ENCODE peak calls at places on chromosomes 4 and X, in seven cellular contexts. I is IMR-90, Y is spleen, W is upper lobe of left lung, H is transverse colon, K is lower leg skin, Q is stomach. E is an unnamed sample.

GRCh38 chrX:46169808-46170207 is 375.4 kb downstream of the ZNF674 start:
- DNase-seq in I (no peak), Y (no peak), W (no peak), H (no peak), K (no peak), Q (no peak), E (no peak)

GRCh38 chrX:63349307-63349706 is 1.8 kb downstream of the SPIN4 start:
- DNase-seq in I (no peak), Y (no peak), W (no peak), H (no peak), K (no peak), Q (no peak), E (no peak)

GRCh38 chrX:45847966-45848365 is 647.3 kb upstream of the DIPK2B start:
- DNase-seq in I (no peak), Y (no peak), W (no peak), H (no peak), K (no peak), Q (no peak), E (no peak)

GRCh38 chrX:427812-428725 is 41.4 kb upstream of the PPP2R3B start:
- DNase-seq in I (no peak), Y (no peak), W (no peak), H (no peak), K (no peak), Q (no peak), E (no peak)

GRCh38 chr4:6641971-6642320 is 1.5 kb downstream of the MRFAP1 start:
- DNase-seq in I (peak; percentile 45), Y (no peak), W (no peak), H (no peak), K (no peak), Q (no peak), E (no peak)

GRCh38 chrX:14354541-14354940 is 174.8 kb upstream of the GLRA2 start:
- DNase-seq in I (peak; percentile 2), Y (no peak), W (no peak), H (no peak), K (no peak), Q (no peak), E (no peak)

GRCh38 chr4:150584198-150584593 is 2.2 kb downstream of the MAB21L2 start:
- DNase-seq in I (no peak), Y (no peak), W (no peak), H (no peak), K (no peak), Q (no peak), E (no peak)

GRCh38 chr4:7285244-7286122 is 93.1 kb downstream of the SORCS2 start:
- DNase-seq in I (no peak), Y (no peak), W (no peak), H (no peak), K (no peak), Q (no peak), E (no peak)

GRCh38 chr4:147863808-147864472 is 132.1 kb downstream of the ARHGAP10 start:
- DNase-seq in I (peak; percentile 44), Y (no peak), W (peak; percentile 57), H (no peak), K (no peak), Q (no peak), E (peak; percentile 40)

GRCh38 chr4:48813984-48814383 is 16.9 kb upstream of the OCIAD1 start:
- DNase-seq in I (no peak), Y (no peak), W (no peak), H (no peak), K (no peak), Q (no peak), E (no peak)

GRCh38 chr4:26028793-26029511 is 114.9 kb downstream of the SMIM20 start:
- DNase-seq in I (peak; percentile 58), Y (peak; percentile 94), W (peak; percentile 96), H (peak; percentile 71), K (no peak), Q (peak; percentile 81), E (peak; percentile 14)

GRCh38 chr4:90069151-90069550 is 58.0 kb upstream of the CCSER1 start:
- DNase-seq in I (peak; percentile 21), Y (no peak), W (no peak), H (no peak), K (no peak), Q (no peak), E (no peak)

GRCh38 chr4:81429031-81429430 is 42.7 kb downstream of the RASGEF1B start:
- DNase-seq in I (no peak), Y (no peak), W (no peak), H (no peak), K (no peak), Q (no peak), E (no peak)

GRCh38 chr4:73445383-73446335 is 9.6 kb downstream of the AFP start:
- DNase-seq in I (no peak), Y (no peak), W (no peak), H (no peak), K (no peak), Q (no peak), E (no peak)

GRCh38 chr4:148287111-148287510 is 155.1 kb downstream of the NR3C2 start:
- DNase-seq in I (no peak), Y (no peak), W (no peak), H (no peak), K (no peak), Q (no peak), E (no peak)

GRCh38 chrX:72352786-72353185 is 47.1 kb upstream of the CITED1 start:
- DNase-seq in I (no peak), Y (no peak), W (no peak), H (no peak), K (no peak), Q (no peak), E (no peak)

GRCh38 chr4:76226418-76226817 is 12.8 kb upstream of the SCARB2 start:
- DNase-seq in I (no peak), Y (no peak), W (no peak), H (peak; percentile 39), K (no peak), Q (no peak), E (no peak)

GRCh38 chr4:176735300-176735699 is 57.4 kb downstream of the VEGFC start:
- DNase-seq in I (peak; percentile 88), Y (no peak), W (no peak), H (no peak), K (no peak), Q (no peak), E (no peak)

GRCh38 chrX:24838624-24839023 is 144.9 kb downstream of the POLA1 start:
- DNase-seq in I (peak; percentile 50), Y (no peak), W (no peak), H (no peak), K (no peak), Q (no peak), E (no peak)

GRCh38 chr4:98293089-98293887 is 32.1 kb downstream of the RAP1GDS1 start:
- DNase-seq in I (peak; percentile 33), Y (no peak), W (no peak), H (no peak), K (no peak), Q (no peak), E (no peak)

GRCh38 chr4:47839259-47839658 is 1.4 kb upstream of the CORIN start:
- DNase-seq in I (peak; percentile 62), Y (no peak), W (no peak), H (no peak), K (peak; percentile 30), Q (no peak), E (no peak)

GRCh38 chrX:115689931-115690330 is 129.0 kb downstream of the PLS3 start:
- DNase-seq in I (peak; percentile 9), Y (no peak), W (no peak), H (no peak), K (no peak), Q (no peak), E (no peak)

GRCh38 chr4:180828455-180829018 is 1414.7 kb upstream of the TENM3 start:
- DNase-seq in I (peak; percentile 83), Y (no peak), W (no peak), H (no peak), K (no peak), Q (no peak), E (no peak)

DNA sequence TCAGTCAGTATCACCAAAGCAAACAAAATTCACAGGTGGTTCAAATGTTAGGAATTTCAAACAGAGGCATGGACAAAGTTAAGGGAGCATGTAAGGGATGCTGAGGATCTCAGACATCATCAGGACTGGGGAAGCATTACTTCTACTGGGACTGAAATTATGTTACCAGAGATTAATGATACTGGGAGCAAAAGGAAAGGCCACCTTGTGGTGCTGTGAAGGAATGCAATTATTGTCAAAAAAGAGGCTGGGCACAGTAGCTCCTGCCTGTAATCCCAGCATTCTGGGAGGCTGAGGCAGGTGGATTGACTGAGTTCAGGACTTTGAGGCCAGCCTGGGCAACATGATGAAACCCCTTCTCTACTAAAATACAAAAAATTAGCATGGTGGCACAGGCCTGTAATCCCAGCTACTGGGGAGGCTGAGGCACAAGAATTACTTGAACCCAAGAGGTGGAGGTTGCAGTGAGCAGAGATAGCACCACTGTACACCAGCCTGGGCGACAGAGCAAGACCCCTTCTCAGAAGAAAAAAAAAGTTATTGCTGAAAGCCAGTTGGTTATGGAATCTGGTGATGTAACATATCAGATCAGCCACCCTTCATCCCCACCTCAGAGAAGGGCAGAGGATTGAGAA is 954.3 kb downstream of the PCDH7 start:
- DNase-seq in I (peak; percentile 8), Y (no peak), W (no peak), H (no peak), K (no peak), Q (no peak), E (no peak)
- TF ChIP-seq CTCF in I (peak; percentile 45), Y (no peak), W (no peak), H (peak; percentile 44), K (no peak), Q (no peak), E (no peak)

GRCh38 chr4:10584042-10584441 is 100.5 kb downstream of the CLNK start:
- DNase-seq in I (peak; percentile 87), Y (no peak), W (no peak), H (peak; percentile 28), K (no peak), Q (peak; percentile 31), E (no peak)
- H3K4me3 ChIP-seq in I (peak overlapping the region; percentile 1), Y (peak overlapping the region; percentile 25), W (no peak overlapping the region), H (peak overlapping the region; percentile 28), K (no peak overlapping the region), Q (peak overlapping the region; percentile 12), E (no peak overlapping the region)

DNA sequence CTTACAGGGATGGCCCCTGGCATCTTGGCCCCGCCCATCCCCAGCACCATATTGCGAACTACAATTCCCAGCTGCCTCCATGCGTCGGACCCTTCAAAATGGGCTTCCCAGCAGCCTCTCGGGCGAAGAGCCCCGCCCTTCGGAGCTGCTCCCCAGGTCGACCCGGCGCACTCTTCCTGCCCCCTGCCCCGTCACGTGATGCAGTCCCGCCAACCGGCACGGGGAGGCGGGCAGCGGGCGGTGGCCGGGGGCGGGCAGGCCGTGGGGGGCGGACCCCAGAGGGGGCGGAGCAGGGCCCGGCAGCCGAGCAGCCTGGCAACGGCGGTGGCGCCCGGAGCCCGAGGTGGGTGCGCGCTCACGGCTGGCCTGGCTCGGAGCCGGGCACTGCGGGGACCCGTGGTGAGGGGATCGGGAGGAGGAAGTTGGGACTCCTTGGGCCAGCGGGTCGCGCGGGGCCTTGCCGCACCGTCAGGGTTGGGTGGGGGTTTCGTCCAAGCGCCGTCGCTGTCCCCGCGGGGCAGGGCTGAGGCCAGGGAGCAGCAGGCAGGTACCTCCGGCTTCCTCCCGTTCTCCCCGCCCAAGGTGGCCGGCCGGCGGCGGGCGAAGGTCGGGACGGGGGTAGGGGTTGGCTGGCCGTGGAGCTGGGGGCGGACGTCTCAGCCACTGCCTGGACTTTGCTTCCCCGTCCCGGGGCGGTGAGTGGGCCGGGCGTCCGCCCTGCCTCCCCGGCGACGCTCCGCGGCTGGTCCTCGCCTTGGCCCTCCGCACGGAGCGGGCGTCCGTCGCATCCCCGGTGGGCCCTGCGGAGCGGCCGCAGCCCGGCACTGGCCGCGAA is at the start of gene MTM1:
- DNase-seq in I (peak; percentile 92), Y (peak; percentile 97), W (peak; percentile 97), H (peak; percentile 95), K (peak; percentile 91), Q (peak; percentile 92), E (peak; percentile 95)
- TF ChIP-seq POLR2A in I (peak; percentile 53), Y (peak; percentile 66), W (peak; percentile 46), H (peak; percentile 81), K (no peak), Q (no peak), E (peak; percentile 58)

GRCh38 chr4:158710814-158711213 is 12.4 kb downstream of the PPID start:
- DNase-seq in I (peak; percentile 8), Y (no peak), W (no peak), H (no peak), K (no peak), Q (no peak), E (no peak)
- TF ChIP-seq CTCF in I (peak; percentile 43), Y (no peak), W (no peak), H (no peak), K (no peak), Q (no peak), E (no peak)

E was measured in gastrocnemius medialis.